ENCODE peak calls at places on chromosomes 6 and 20, in four cellular contexts. U is CD4-positive, alpha-beta T cell; X is AG09309; Q is endodermal cell. V is an unnamed sample.

GRCh38 chr20:478949-479429 is 16.7 kb upstream of the TBC1D20 start:
- DNase-seq in Q (no peak), U (no peak), X (no peak), V (peak)

GRCh38 chr6:22544469-22544868 is 24.9 kb upstream of the HDGFL1 start:
- DNase-seq in U (no peak), Q (no peak), X (no peak), V (no peak)

GRCh38 chr6:72418495-72418894 is 203.4 kb upstream of the KCNQ5 start:
- DNase-seq in Q (no peak), U (no peak), X (peak), V (no peak)

GRCh38 chr20:5918856-5919633 is 31.3 kb downstream of the TRMT6 start:
- DNase-seq in U (no peak), X (no peak), Q (peak), V (no peak)

GRCh38 chr6:27631614-27631925 is 158.7 kb upstream of the ZNF184 start:
- DNase-seq in U (no peak), Q (no peak), X (no peak), V (no peak)

GRCh38 chr6:46421239-46421638 is 70.0 kb downstream of the RCAN2 start:
- DNase-seq in Q (no peak), X (no peak), U (no peak), V (no peak)

GRCh38 chr6:25173951-25174474 is 105.2 kb upstream of the CARMIL1 start:
- DNase-seq in U (no peak), X (peak), Q (no peak), V (no peak)

GRCh38 chr6:100335999-100336398 is 128.7 kb downstream of the SIM1 start:
- DNase-seq in Q (no peak), U (no peak), X (no peak), V (no peak)

GRCh38 chr6:15378864-15379263 is 133.0 kb downstream of the JARID2 start:
- DNase-seq in Q (peak), X (no peak), U (no peak), V (no peak)

GRCh38 chr6:121522265-121522664 is 86.8 kb downstream of the GJA1 start:
- DNase-seq in Q (no peak), X (peak), U (no peak), V (no peak)

GRCh38 chr6:150238294-150238693 is 95.5 kb downstream of the PPP1R14C start:
- DNase-seq in Q (no peak), U (no peak), X (no peak), V (no peak)

GRCh38 chr20:34566978-34567884 is 8.7 kb downstream of the MAP1LC3A start:
- DNase-seq in X (no peak), Q (no peak), U (no peak), V (no peak)

GRCh38 chr6:112464901-112465661 is 118.0 kb downstream of the RFPL4B start:
- DNase-seq in X (no peak), Q (no peak), U (no peak), V (no peak)

GRCh38 chr20:21325296-21325695 is 22.2 kb downstream of the XRN2 start:
- DNase-seq in X (no peak), U (no peak), Q (no peak), V (no peak)

GRCh38 chr20:33648396-33649004 is 13.6 kb upstream of the C20orf144 start:
- DNase-seq in X (no peak), Q (no peak), U (no peak), V (no peak)

GRCh38 chr6:157929765-157930319 is 51.8 kb upstream of the SYNJ2 start:
- DNase-seq in X (no peak), U (no peak), Q (no peak), V (no peak)

GRCh38 chr6:135087403-135087802 is 32.8 kb upstream of the HBS1L start:
- DNase-seq in X (no peak), U (peak), Q (no peak), V (peak)

GRCh38 chr6:136718486-136718885 is 73.8 kb downstream of the MAP3K5 start:
- DNase-seq in U (no peak), Q (no peak), X (no peak), V (no peak)

GRCh38 chr6:47056832-47057231 is 14.7 kb upstream of the ADGRF1 start:
- DNase-seq in Q (no peak), U (no peak), X (no peak), V (no peak)

GRCh38 chr20:45995213-45996097 is 13.3 kb upstream of the MMP9 start:
- DNase-seq in U (no peak), Q (no peak), X (no peak), V (no peak)

GRCh38 chr6:30151580-30151979 is 9.4 kb downstream of the TRIM10 start:
- DNase-seq in U (no peak), Q (no peak), X (no peak), V (no peak)

GRCh38 chr6:170152989-170153388 is 137.9 kb downstream of the DLL1 start:
- DNase-seq in U (no peak), Q (peak), X (no peak), V (no peak)

GRCh38 chr6:28490191-28490890 is 25.3 kb downstream of the GPX6 start:
- DNase-seq in U (no peak), Q (no peak), X (no peak), V (peak)

GRCh38 chr6:155890409-155890808 is 434.8 kb upstream of the NOX3 start:
- DNase-seq in X (no peak), U (no peak), Q (no peak), V (no peak)

GRCh38 chr20:63223121-63223825 is 7.3 kb upstream of the YTHDF1 start:
- DNase-seq in U (peak), Q (peak), X (no peak), V (peak)

GRCh38 chr6:150719099-150719767 is 119.5 kb downstream of the PLEKHG1 start:
- DNase-seq in U (no peak), X (no peak), Q (no peak), V (no peak)

GRCh38 chr20:62946918-62947317 is 5.6 kb upstream of the SLC17A9 start:
- DNase-seq in Q (no peak), X (no peak), U (no peak), V (no peak)

GRCh38 chr6:111657146-111657545 is 51.5 kb upstream of the TRAF3IP2 start:
- DNase-seq in Q (no peak), U (no peak), X (peak), V (no peak)

GRCh38 chr20:11682285-11682684 is 235.4 kb upstream of the BTBD3 start:
- DNase-seq in X (no peak), U (no peak), Q (no peak), V (no peak)

GRCh38 chr6:120173250-120173649 is 823.7 kb upstream of the MAN1A1 start:
- DNase-seq in Q (no peak), U (no peak), X (no peak), V (no peak)

GRCh38 chr20:47493175-47493953 is 8.3 kb upstream of the NCOA3 start:
- DNase-seq in X (no peak), Q (no peak), U (peak), V (no peak)

GRCh38 chr6:27867941-27868705 is 44.1 kb downstream of the OR2B2 start:
- DNase-seq in Q (peak), X (no peak), U (no peak), V (no peak)

DNA sequence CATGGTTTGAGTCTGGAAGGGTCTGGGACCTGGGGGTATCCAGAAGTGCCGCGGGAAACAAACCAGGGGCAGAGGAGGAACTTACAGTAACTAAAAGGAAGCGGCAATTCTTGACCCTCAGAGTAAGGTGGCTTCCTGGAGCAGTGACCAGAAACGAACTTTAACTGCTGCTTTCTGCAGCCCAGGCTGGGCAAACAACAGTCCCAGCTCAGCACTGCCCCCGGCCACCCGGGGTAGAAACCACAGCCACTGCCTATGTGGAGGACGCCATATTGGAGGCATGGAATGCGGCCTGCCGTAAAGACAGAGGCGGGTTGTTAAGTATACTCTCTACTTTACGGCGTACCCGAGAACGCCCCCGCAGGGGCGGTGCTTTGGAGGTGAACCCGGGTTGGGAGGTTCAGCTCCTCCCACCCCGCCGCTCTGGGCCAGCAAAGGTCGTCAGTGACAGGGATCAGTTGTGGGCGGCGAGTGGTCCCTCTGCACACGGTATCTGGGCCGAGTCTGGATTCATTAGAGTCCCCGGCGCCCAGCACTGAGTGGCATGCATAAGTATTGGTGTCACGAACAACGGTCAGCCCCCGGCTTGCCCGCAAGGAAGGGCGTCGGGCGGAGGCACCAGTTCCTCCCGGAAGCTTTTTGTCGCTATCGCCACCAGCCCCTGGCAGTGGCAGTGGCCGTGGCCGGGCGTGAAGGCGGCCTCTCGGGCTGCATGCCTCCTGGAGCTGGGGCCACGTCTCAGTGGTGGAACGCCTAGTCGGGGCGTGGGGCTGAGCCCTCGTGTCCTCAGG is at the start of gene PDSS2:
- DNase-seq in Q (peak), X (peak), U (peak), V (peak)
- TF ChIP-seq CTCF in Q (peak), X (peak), U (no peak), V (peak)

DNA sequence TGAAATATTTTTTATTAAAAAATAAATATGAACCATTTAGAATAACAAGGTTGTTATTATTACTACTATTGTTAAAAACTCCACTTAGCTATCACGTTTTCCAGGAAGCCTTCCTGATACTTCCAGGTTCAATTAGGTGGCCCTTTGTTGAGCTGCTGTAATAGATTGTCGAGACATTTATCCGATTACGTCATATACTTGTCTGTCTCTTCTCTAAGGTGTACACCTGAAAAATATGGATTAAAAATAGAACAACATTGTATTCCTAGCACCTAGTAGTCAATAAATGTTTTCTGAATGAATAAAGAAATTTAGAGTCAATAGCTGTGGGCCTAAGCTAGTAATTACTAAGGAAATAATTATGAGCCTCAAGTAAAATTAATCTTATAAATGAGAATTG is 359.6 kb downstream of the RNF144B start:
- DNase-seq in X (no peak), U (no peak), Q (no peak), V (no peak)
- TF ChIP-seq CTCF in X (no peak), U (no peak), Q (no peak), V (no peak)

GRCh38 chr6:161663682-161664081 is 389.8 kb upstream of the AGPAT4 start:
- DNase-seq in U (no peak), X (no peak), Q (no peak), V (no peak)

GRCh38 chr6:161658216-161658615 is 384.4 kb upstream of the AGPAT4 start:
- DNase-seq in U (no peak), Q (no peak), X (no peak), V (no peak)

GRCh38 chr6:161660666-161661571 is 387.1 kb upstream of the AGPAT4 start:
- DNase-seq in Q (no peak), X (no peak), U (no peak), V (no peak)
- TF ChIP-seq CTCF in Q (peak), X (peak), U (no peak), V (no peak)

DNA sequence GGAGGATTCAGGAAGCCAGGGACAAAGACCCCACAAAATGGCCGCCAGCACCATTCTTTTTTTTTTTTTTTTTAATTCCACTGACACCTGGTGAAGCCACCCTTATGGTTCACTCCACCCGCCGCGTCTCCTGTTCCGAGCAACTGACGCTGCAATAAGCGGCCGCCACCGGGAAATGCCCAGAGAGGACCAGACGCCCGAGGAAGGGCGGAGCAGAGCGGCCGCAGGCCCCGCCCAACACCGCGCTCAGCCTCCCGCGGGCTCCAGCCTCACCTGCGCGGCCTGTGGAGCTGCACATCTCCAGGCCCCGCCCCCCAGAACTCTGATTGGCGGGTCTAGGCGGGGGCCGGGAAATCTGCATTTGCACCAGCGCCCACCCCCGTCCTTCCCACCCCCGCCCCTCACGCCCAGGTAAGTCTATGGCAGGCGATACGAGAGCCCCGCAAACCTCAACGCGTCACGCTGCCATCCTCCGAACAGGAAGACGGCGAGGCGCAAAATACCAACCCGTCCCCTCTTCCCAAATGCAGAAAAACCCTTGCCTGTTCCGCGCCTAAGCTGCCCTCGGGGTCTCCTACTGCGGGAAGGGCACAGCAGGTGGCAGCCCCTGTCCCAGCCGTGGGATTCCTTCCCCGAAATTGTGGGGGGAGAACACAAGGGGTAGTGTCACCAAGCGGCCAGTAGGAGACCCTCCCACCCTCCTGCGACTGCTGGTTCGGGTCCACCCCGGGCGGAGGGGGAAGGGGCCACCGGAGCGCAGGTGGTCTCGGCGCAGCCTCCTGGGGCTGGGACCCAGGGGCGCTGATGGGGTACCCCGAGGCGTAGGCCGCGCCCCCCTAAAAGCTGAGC is 948 bp downstream of the ATP9A start:
- DNase-seq in U (peak), X (no peak), Q (peak), V (peak)
- TF ChIP-seq CTCF in U (no peak), X (peak), Q (peak), V (peak)